ENCODE peak calls at places on chromosome 3, in five cellular contexts. One of them, this sample, is unnamed.

GRCh38 chr3:152320201-152320617 is 51.5 kb downstream of the MBNL1 start:
- DNase-seq in PC-9: no peak
- DNase-seq in HFF-Myc: no peak
- DNase-seq in H9: no peak
- DNase-seq in keratinocyte: no peak
- DNase-seq in this sample: no peak

GRCh38 chr3:185470323-185470722 is 28.5 kb downstream of the TMEM41A start:
- DNase-seq in keratinocyte: no peak
- DNase-seq in H9: peak; percentile 43
- DNase-seq in HFF-Myc: no peak
- DNase-seq in PC-9: no peak
- DNase-seq in this sample: no peak

GRCh38 chr3:192825191-192825590 is 92.5 kb downstream of the MB21D2 start:
- DNase-seq in PC-9: no peak
- DNase-seq in H9: no peak
- DNase-seq in HFF-Myc: no peak
- DNase-seq in keratinocyte: no peak
- DNase-seq in this sample: no peak

GRCh38 chr3:35932995-35933394 is 293.7 kb downstream of the ARPP21 start:
- DNase-seq in keratinocyte: no peak
- DNase-seq in HFF-Myc: peak; percentile 79
- DNase-seq in PC-9: peak; percentile 41
- DNase-seq in H9: no peak
- DNase-seq in this sample: no peak

GRCh38 chr3:187088701-187089100 is 50.6 kb downstream of the RPL39L start:
- DNase-seq in H9: no peak
- DNase-seq in PC-9: no peak
- DNase-seq in keratinocyte: no peak
- DNase-seq in HFF-Myc: no peak
- DNase-seq in this sample: no peak

GRCh38 chr3:58487140-58487886 is 4.6 kb upstream of the KCTD6 start:
- DNase-seq in H9: no peak
- DNase-seq in PC-9: peak; percentile 33
- DNase-seq in HFF-Myc: no peak
- DNase-seq in keratinocyte: no peak
- DNase-seq in this sample: no peak

GRCh38 chr3:151841801-151842200 is 27.9 kb downstream of the AADAC start:
- DNase-seq in H9: no peak
- DNase-seq in keratinocyte: no peak
- DNase-seq in HFF-Myc: no peak
- DNase-seq in PC-9: no peak
- DNase-seq in this sample: no peak

GRCh38 chr3:44960387-44961026 is 15.5 kb downstream of the ZDHHC3 start:
- DNase-seq in PC-9: no peak
- DNase-seq in keratinocyte: no peak
- DNase-seq in HFF-Myc: no peak
- DNase-seq in H9: no peak
- DNase-seq in this sample: no peak

GRCh38 chr3:124951511-124952390 is 17.2 kb upstream of the MUC13 start:
- DNase-seq in keratinocyte: no peak
- DNase-seq in HFF-Myc: no peak
- DNase-seq in H9: no peak
- DNase-seq in PC-9: no peak
- DNase-seq in this sample: no peak

GRCh38 chr3:159305017-159305416 is 503.2 kb downstream of the MFSD1 start:
- DNase-seq in H9: no peak
- DNase-seq in PC-9: no peak
- DNase-seq in keratinocyte: no peak
- DNase-seq in HFF-Myc: no peak
- DNase-seq in this sample: no peak
- TF ChIP-seq CTCF in H9: no peak
- TF ChIP-seq CTCF in PC-9: no peak
- TF ChIP-seq CTCF in keratinocyte: no peak
- TF ChIP-seq CTCF in HFF-Myc: no peak
- TF ChIP-seq CTCF in this sample: no peak

DNA sequence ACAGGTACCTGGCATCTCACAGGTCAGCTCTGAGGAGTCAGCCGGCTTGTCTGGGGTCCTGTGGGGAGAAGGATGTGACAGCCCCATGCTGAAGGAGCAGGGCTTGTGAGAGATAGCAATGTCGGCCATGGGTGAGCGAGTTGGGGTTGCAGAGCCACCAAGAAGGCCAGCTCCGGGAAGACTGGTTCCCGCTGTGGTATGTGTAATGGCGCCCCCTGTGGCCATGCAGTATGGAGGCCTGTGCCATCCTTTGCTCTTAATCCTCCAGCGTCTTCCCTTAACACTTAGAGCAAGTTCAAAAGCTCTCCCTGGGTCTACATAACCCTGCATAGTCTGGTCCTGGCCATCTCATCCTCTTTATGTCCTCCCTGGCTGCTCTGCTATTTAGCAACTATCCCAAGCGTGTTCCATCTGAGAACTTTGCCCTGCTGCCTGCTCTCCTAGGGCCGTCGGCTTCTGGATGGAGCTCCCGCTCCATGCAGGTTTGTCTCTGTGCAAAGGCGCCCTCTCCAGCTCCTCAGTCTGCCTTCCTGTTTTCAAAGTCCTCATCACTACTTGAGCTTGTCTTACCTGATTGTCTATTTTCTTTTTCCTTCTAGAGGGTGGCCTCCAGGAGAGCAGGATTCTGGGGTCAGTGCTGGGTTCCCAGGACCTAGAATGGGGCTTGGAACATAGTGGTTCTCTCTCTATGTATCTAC is 40.8 kb upstream of the IQCF6 start:
- DNase-seq in keratinocyte: no peak
- DNase-seq in PC-9: no peak
- DNase-seq in H9: peak; percentile 85
- DNase-seq in HFF-Myc: no peak
- DNase-seq in this sample: peak; percentile 57
- TF ChIP-seq CTCF in keratinocyte: peak; percentile 51
- TF ChIP-seq CTCF in PC-9: peak; percentile 51
- TF ChIP-seq CTCF in H9: peak; percentile 92
- TF ChIP-seq CTCF in HFF-Myc: peak; percentile 60
- TF ChIP-seq CTCF in this sample: peak; percentile 46

DNA sequence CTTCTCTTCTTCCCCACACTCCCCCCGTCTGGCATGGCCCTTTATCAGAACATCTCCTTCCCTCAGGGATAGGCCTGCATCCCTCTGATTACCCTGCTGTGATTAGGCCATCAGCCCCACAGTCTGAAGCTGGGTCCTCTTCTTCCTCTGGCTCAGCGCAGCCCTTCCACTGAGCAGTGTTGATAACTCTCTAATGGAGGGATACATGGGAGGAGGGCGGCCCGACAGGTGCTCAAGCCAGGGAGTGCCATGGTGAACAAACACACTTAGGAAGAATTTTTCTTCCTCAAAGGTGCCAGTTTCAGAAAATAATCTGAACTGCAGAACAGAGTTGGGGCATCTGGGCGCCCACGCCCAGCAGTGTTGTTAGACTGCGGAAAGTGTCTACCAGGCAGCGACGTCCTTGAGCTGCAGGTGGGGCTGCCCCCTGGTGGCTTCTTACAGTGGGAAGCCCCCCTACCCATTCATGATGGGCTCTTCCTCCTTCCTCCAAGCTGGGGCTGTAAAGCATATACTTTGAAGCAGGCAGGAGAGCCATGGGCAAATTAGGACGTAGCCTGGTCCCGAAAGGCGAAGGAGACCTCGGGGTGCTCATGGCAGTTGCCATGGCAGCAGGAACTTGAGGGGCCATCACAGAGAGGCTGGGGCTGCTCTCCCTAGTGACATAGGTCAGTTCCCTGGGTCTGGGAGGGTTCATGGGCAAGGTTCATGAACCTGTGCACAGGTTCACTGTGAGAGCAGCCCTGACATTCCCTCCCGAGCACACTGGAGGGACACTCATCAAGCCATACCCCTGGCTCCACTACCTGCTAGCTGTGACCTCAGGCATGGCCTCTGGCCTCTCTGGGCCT is 33.2 kb upstream of the NR2C2 start:
- DNase-seq in HFF-Myc: no peak
- DNase-seq in PC-9: no peak
- DNase-seq in H9: peak; percentile 47
- DNase-seq in keratinocyte: no peak
- DNase-seq in this sample: peak; percentile 53
- TF ChIP-seq CTCF in HFF-Myc: no peak
- TF ChIP-seq CTCF in PC-9: no peak
- TF ChIP-seq CTCF in H9: peak; percentile 68
- TF ChIP-seq CTCF in keratinocyte: no peak
- TF ChIP-seq CTCF in this sample: peak; percentile 64

GRCh38 chr3:195731356-195731960 is 10.7 kb downstream of the MUC20 start:
- DNase-seq in keratinocyte: no peak
- DNase-seq in H9: no peak
- DNase-seq in HFF-Myc: no peak
- DNase-seq in PC-9: no peak
- DNase-seq in this sample: no peak

GRCh38 chr3:195732951-195733350 is 12.2 kb downstream of the MUC20 start:
- DNase-seq in keratinocyte: no peak
- DNase-seq in PC-9: no peak
- DNase-seq in H9: no peak
- DNase-seq in HFF-Myc: no peak
- DNase-seq in this sample: peak; percentile 41

GRCh38 chr3:195729476-195729875 is 8.7 kb downstream of the MUC20 start:
- DNase-seq in PC-9: no peak
- DNase-seq in HFF-Myc: no peak
- DNase-seq in keratinocyte: no peak
- DNase-seq in H9: no peak
- DNase-seq in this sample: no peak

GRCh38 chr3:195727596-195728195 is 6.9 kb downstream of the MUC20 start:
- DNase-seq in HFF-Myc: no peak
- DNase-seq in PC-9: no peak
- DNase-seq in keratinocyte: no peak
- DNase-seq in H9: no peak
- DNase-seq in this sample: no peak
- TF ChIP-seq CTCF in HFF-Myc: no peak
- TF ChIP-seq CTCF in PC-9: no peak
- TF ChIP-seq CTCF in keratinocyte: no peak
- TF ChIP-seq CTCF in H9: no peak
- TF ChIP-seq CTCF in this sample: no peak